ENCODE peak calls at places on chromosome 12, in six cellular contexts. C is psoas muscle, D is tibial artery, T is suprapubic skin, L is heart left ventricle, J is heart right ventricle. Y is an unnamed sample.

GRCh38 chr12:5305425-5305824 is 126.5 kb upstream of the NTF3 start:
- DNase-seq in J (no peak), C (no peak), L (no peak), T (no peak), D (peak), Y (no peak)

GRCh38 chr12:1837541-1838206 is 17.3 kb downstream of the LRTM2 start:
- DNase-seq in D (no peak), T (no peak), L (no peak), C (no peak), J (no peak), Y (no peak)

GRCh38 chr12:80498059-80498728 is 54.2 kb downstream of the PTPRQ start:
- DNase-seq in L (no peak), D (no peak), J (no peak), T (no peak), C (no peak), Y (no peak)

GRCh38 chr12:43462080-43462479 is 89.9 kb downstream of the ADAMTS20 start:
- DNase-seq in J (no peak), C (no peak), T (no peak), L (no peak), D (no peak), Y (no peak)

GRCh38 chr12:30858471-30858870 is 68.1 kb upstream of the TSPAN11 start:
- DNase-seq in L (no peak), T (no peak), D (no peak), C (no peak), J (no peak), Y (no peak)

GRCh38 chr12:50242751-50243191 is 40.5 kb downstream of the LIMA1 start:
- DNase-seq in T (no peak), D (no peak), L (no peak), C (no peak), J (no peak), Y (no peak)

GRCh38 chr12:3453947-3454675 is 36.9 kb upstream of the PRMT8 start:
- DNase-seq in D (peak), T (no peak), L (no peak), C (no peak), J (no peak), Y (no peak)

GRCh38 chr12:87469295-87469694 is 559.9 kb downstream of the C12orf50 start:
- DNase-seq in L (no peak), J (no peak), C (no peak), D (no peak), T (no peak), Y (no peak)

GRCh38 chr12:53207042-53207441 is at the start of gene ITGB7:
- DNase-seq in C (no peak), L (no peak), D (peak), J (no peak), T (peak), Y (no peak)
- H3K4me3 ChIP-seq in C (no peak), L (no peak), D (no peak), J (no peak), T (no peak), Y (no peak)

DNA sequence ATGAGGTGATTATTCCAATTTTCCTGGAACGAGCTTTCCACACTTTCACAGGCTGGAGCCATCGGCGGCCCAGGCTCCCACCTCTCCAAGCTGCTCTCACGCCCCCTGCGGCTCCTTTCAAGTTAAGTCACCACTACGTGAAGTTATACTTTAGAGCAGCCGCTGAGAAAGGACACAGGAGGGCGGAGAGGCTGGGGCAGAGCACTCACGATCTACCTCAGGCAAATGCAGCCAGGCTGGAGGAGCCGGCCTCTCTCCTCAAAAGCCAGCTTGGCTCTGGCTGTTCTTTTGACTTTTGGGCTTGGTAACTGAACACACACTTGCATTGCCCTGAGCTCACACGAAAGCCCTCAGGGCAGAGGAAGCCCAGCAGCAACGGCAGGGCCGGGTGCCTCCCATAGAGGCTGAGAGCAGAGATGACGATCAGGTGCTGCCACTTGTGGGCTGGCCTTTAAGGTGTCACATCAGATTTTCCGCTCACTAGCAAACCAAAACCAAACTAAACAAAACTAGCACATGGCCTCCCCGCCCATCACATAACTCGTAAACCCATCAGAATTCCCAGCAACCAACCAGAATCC is 75.2 kb downstream of the PITPNM2 start:
- DNase-seq in D (no peak), J (no peak), L (no peak), T (no peak), C (no peak), Y (no peak)
- H3K27ac ChIP-seq in D (no peak), J (no peak), L (peak), T (peak), C (no peak), Y (peak)

GRCh38 chr12:6752931-6753771 is at the start of gene MLF2:
- DNase-seq in L (peak), J (peak), T (peak), D (peak), C (peak), Y (peak)

GRCh38 chr12:6753772-6754356 is 923 bp upstream of the MLF2 start:
- DNase-seq in D (no peak), T (no peak), C (no peak), J (peak), L (no peak), Y (peak)

GRCh38 chr12:6751767-6752166 is 1.2 kb downstream of the MLF2 start:
- DNase-seq in C (no peak), J (no peak), L (no peak), T (no peak), D (no peak), Y (no peak)

GRCh38 chr12:6750506-6750905 is 2.4 kb downstream of the MLF2 start:
- DNase-seq in T (no peak), J (no peak), D (no peak), L (no peak), C (no peak), Y (no peak)

DNA sequence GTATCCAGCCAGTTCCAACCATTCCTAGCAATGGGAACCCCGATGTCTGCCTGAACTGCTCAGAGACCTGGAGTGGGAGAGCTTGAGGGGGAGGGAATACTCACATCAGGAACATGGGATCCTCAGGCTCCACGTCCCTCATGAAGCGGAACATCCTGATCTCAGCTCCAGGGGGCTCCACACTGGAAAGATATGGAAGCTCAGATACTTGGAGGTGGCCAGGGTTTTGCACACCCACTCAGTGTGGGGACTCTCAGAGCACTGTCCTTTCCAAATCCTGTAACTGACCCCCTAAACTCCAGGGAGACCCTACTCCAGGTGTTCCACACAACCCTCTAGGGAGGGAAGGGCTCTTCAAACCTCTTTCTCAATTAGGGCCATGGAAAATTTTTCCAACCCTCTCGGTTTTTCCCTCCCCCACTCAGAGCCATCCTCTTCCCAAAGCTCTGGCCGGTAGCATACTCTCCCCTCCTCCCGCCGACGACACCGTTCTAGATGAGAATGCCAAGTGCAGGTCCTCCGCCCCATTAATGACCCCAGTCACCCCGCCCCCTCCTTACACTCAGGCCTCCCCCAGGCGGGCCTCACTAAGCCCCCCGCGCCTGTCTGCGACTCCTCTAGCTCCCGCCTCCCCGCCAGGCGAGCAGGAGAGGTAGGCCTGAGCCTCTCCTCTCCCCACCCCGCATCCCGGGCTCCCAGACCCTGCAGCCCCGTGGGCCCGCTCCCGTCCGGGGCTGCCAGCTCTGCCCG is 585 bp downstream of the MLF2 start:
- DNase-seq in L (peak), D (peak), C (no peak), J (peak), T (peak), Y (peak)
- TF ChIP-seq CTCF in L (no peak), D (no peak), C (peak), J (peak), T (peak), Y (peak)

GRCh38 chr12:23921099-23921846 is 28.2 kb downstream of the SOX5 start:
- DNase-seq in D (no peak), T (no peak), J (no peak), L (no peak), C (no peak), Y (no peak)
- H3K4me3 ChIP-seq in D (no peak), T (no peak), J (no peak), L (peak), C (peak), Y (no peak)

GRCh38 chr12:124370384-124370783 is 75.5 kb downstream of the RFLNA start:
- DNase-seq in T (no peak), L (no peak), C (no peak), J (no peak), D (no peak), Y (no peak)
- H3K27ac ChIP-seq in T (peak), L (peak), C (peak), J (peak), D (peak), Y (peak)

DNA sequence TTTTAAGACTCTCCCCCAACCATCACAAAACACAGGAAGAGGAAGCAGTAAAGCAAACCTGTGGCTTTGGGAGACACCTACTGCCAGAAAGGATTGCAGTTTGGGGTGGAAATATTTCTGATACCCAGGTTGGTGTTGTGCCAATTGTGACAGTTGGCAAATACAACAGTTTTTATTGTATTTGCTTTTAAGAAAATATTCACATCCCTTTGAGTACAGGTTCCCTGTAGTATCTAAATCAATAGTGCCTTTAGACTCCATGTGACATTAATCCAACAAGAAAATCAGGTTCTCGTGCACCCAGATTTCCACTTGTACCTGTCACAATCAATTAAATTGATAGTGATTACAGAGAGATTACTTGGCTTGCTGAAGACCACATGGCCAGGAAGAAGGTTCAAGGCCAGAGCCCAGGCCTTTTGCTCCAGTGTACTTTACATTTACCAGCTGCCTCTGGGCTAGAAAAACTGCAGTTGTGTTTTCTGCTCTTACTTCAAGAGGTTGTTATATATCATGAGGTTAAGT is 361.2 kb downstream of the ATP23 start:
- DNase-seq in L (no peak), J (peak), C (no peak), D (no peak), T (no peak), Y (no peak)
- TF ChIP-seq CTCF in L (no peak), J (peak), C (no peak), D (no peak), T (no peak), Y (no peak)

GRCh38 chr12:108307006-108307405 is 32.1 kb downstream of the CMKLR1 start:
- DNase-seq in L (no peak), J (no peak), D (peak), C (no peak), T (no peak), Y (no peak)

GRCh38 chr12:108304633-108305032 is 34.5 kb downstream of the CMKLR1 start:
- DNase-seq in T (no peak), D (no peak), C (no peak), J (no peak), L (peak), Y (no peak)

GRCh38 chr12:108306014-108306501 is 33.1 kb downstream of the CMKLR1 start:
- DNase-seq in C (no peak), T (no peak), L (no peak), D (peak), J (peak), Y (no peak)

GRCh38 chr12:108306506-108306905 is 32.6 kb downstream of the CMKLR1 start:
- DNase-seq in L (no peak), J (no peak), T (no peak), C (no peak), D (no peak), Y (no peak)

GRCh38 chr12:108305520-108305919 is 33.6 kb downstream of the CMKLR1 start:
- DNase-seq in C (peak), D (peak), J (peak), T (peak), L (peak), Y (no peak)
- H3K4me3 ChIP-seq in C (no peak), D (peak), J (no peak), T (peak), L (peak), Y (no peak)

GRCh38 chr12:130639759-130640158 is 76.3 kb downstream of the RIMBP2 start:
- DNase-seq in T (no peak), D (no peak), L (no peak), C (no peak), J (no peak), Y (no peak)

GRCh38 chr12:130636370-130636769 is 79.7 kb downstream of the RIMBP2 start:
- DNase-seq in D (no peak), J (no peak), L (no peak), T (no peak), C (no peak), Y (no peak)

GRCh38 chr12:130632582-130633174 is 83.4 kb downstream of the RIMBP2 start:
- DNase-seq in J (no peak), D (no peak), L (no peak), T (no peak), C (no peak), Y (no peak)

GRCh38 chr12:130633771-130634170 is 82.3 kb downstream of the RIMBP2 start:
- DNase-seq in J (no peak), D (no peak), L (no peak), T (peak), C (no peak), Y (no peak)

GRCh38 chr12:130634866-130635265 is 81.2 kb downstream of the RIMBP2 start:
- DNase-seq in J (no peak), C (no peak), T (peak), L (no peak), D (no peak), Y (no peak)
- H3K27ac ChIP-seq in J (no peak), C (no peak), T (no peak), L (no peak), D (no peak), Y (no peak)

Y was measured in right lobe of liver.